ENCODE peak calls at places on chromosomes 12 and 14, in five cellular contexts. X is H9; Q is AG10803; G is activated naive CD4-positive, alpha-beta T cell treated with Interleukin-2 at 50 U/mL for 16 hours; S is CD4-positive, alpha-beta memory T cell. V is an unnamed sample.

GRCh38 chr14:100714205-100714781 is 12.4 kb upstream of the DLK1 start:
- DNase-seq in Q (no peak), X (no peak), G (no peak), S (no peak), V (peak)

GRCh38 chr14:76752744-76753143 is 8.5 kb upstream of the VASH1 start:
- DNase-seq in G (no peak), X (no peak), S (no peak), Q (no peak), V (no peak)

GRCh38 chr12:45407188-45407850 is 191.4 kb downstream of the ANO6 start:
- DNase-seq in G (no peak), Q (no peak), S (no peak), X (no peak), V (no peak)

GRCh38 chr12:85310456-85311076 is 30.5 kb downstream of the ALX1 start:
- DNase-seq in S (no peak), X (no peak), Q (peak), G (no peak), V (no peak)

GRCh38 chr12:62866451-62867082 is 68.4 kb downstream of the PPM1H start:
- DNase-seq in S (no peak), G (no peak), X (peak), Q (peak), V (no peak)

GRCh38 chr12:75781532-75782046 is 250.0 kb downstream of the PHLDA1 start:
- DNase-seq in S (no peak), Q (no peak), X (no peak), G (no peak), V (no peak)

GRCh38 chr12:121525411-121525810 is 55.4 kb downstream of the KDM2B start:
- DNase-seq in X (no peak), S (no peak), Q (no peak), G (no peak), V (no peak)

GRCh38 chr12:42886160-42886559 is 296.6 kb upstream of the PRICKLE1 start:
- DNase-seq in X (no peak), S (no peak), G (no peak), Q (no peak), V (no peak)

GRCh38 chr14:101727611-101728010 is 33.9 kb upstream of the PPP2R5C start:
- DNase-seq in S (no peak), X (no peak), Q (no peak), G (no peak), V (no peak)

GRCh38 chr12:124705545-124706138 is 138.2 kb upstream of the NCOR2 start:
- DNase-seq in S (no peak), Q (no peak), G (no peak), X (no peak), V (peak)

GRCh38 chr12:116116650-116117424 is 160.7 kb downstream of the MED13L start:
- DNase-seq in G (no peak), Q (no peak), S (no peak), X (no peak), V (no peak)

GRCh38 chr12:29782285-29782820 is 1.4 kb downstream of the TMTC1 start:
- DNase-seq in S (no peak), X (no peak), G (no peak), Q (peak), V (no peak)

V was measured in BE2C.